ENCODE peak calls at places on chromosomes 7 and 10, in six cellular contexts. I, Z, N, Y, D and U are unnamed samples.

GRCh38 chr10:86182150-86182549 is 184.4 kb downstream of the GRID1 start:
- DNase-seq in I (no peak), Z (no peak), N (no peak), Y (no peak), D (no peak), U (no peak)

GRCh38 chr7:23530355-23530754 is 1.4 kb downstream of the TRA2A start:
- DNase-seq in I (no peak), Z (no peak), N (no peak), Y (peak; percentile 49), D (no peak), U (no peak)

GRCh38 chr7:130384841-130385599 is 4.7 kb downstream of the CPA1 start:
- DNase-seq in I (no peak), Z (no peak), N (no peak), Y (no peak), D (no peak), U (no peak)

GRCh38 chr7:73978681-73979563 is 49.1 kb upstream of the ELN start:
- DNase-seq in I (no peak), Z (peak; percentile 15), N (no peak), Y (peak; percentile 49), D (no peak), U (peak; percentile 73)

GRCh38 chr7:2266911-2267310 is 24.9 kb downstream of the NUDT1 start:
- DNase-seq in I (no peak), Z (no peak), N (no peak), Y (no peak), D (peak; percentile 75), U (peak; percentile 71)

GRCh38 chr7:39535064-39535463 is 31.1 kb upstream of the YAE1 start:
- DNase-seq in I (no peak), Z (no peak), N (no peak), Y (no peak), D (no peak), U (no peak)

GRCh38 chr7:7257899-7258692 is 75.8 kb downstream of the C1GALT1 start:
- DNase-seq in I (no peak), Z (no peak), N (no peak), Y (peak; percentile 59), D (no peak), U (no peak)

GRCh38 chr7:90701771-90702170 is 105.7 kb downstream of the CDK14 start:
- DNase-seq in I (no peak), Z (peak; percentile 50), N (no peak), Y (no peak), D (no peak), U (no peak)

GRCh38 chr7:130938661-130939060 is 204.7 kb upstream of the KLF14 start:
- DNase-seq in I (no peak), Z (no peak), N (no peak), Y (no peak), D (no peak), U (no peak)

GRCh38 chr10:92538231-92538958 is 35.5 kb downstream of the IDE start:
- DNase-seq in I (no peak), Z (no peak), N (no peak), Y (no peak), D (no peak), U (no peak)

GRCh38 chr7:121544726-121545125 is 148.6 kb upstream of the FAM3C start:
- DNase-seq in I (no peak), Z (no peak), N (no peak), Y (no peak), D (peak; percentile 78), U (no peak)

GRCh38 chr7:141076377-141076776 is 2.5 kb downstream of the TMEM178B start:
- DNase-seq in I (no peak), Z (no peak), N (no peak), Y (no peak), D (no peak), U (no peak)

GRCh38 chr7:24299192-24299591 is 15.2 kb downstream of the NPY start:
- DNase-seq in I (no peak), Z (no peak), N (no peak), Y (no peak), D (no peak), U (no peak)

GRCh38 chr10:133316732-133317131 is 8.0 kb downstream of the ZNF511 start:
- DNase-seq in I (no peak), Z (no peak), N (no peak), Y (no peak), D (no peak), U (no peak)

GRCh38 chr10:19788075-19788686 is 28.1 kb upstream of the PLXDC2 start:
- DNase-seq in I (no peak), Z (peak; percentile 63), N (no peak), Y (no peak), D (peak; percentile 32), U (peak; percentile 38)

GRCh38 chr10:59891349-59891748 is 15.0 kb downstream of the CCDC6 start:
- DNase-seq in I (no peak), Z (no peak), N (no peak), Y (no peak), D (no peak), U (no peak)

GRCh38 chr7:150388709-150389531 is 9.8 kb downstream of the ZNF775 start:
- DNase-seq in I (no peak), Z (peak; percentile 43), N (no peak), Y (peak; percentile 95), D (peak; percentile 57), U (peak; percentile 92)

GRCh38 chr7:131556055-131556911 is at the start of gene PODXL:
- DNase-seq in I (peak; percentile 13), Z (peak; percentile 88), N (peak; percentile 37), Y (peak; percentile 21), D (peak; percentile 34), U (peak; percentile 82)

GRCh38 chr7:10973942-10974716 is 457 bp downstream of the PHF14 start:
- DNase-seq in I (peak; percentile 6), Z (peak; percentile 62), N (peak; percentile 7), Y (no peak), D (peak; percentile 39), U (peak; percentile 69)